ENCODE peak calls at places on chromosomes 12 and 14, in nine cellular contexts. V is astrocyte of the cerebellum, E is right lobe of liver, N is fibroblast of mammary gland, K is breast epithelium, M is fibroblast of pulmonary artery, H is cardiac muscle cell, S is GM23338, B is HL-60. X is an unnamed sample.

GRCh38 chr12:102454808-102455760 is 25.3 kb downstream of the IGF1 start:
- DNase-seq in V (no peak), E (peak), N (peak), K (no peak), M (peak), H (peak), S (no peak), B (peak), X (no peak)

GRCh38 chr12:46952880-46953517 is 126.4 kb upstream of the PCED1B start:
- DNase-seq in V (no peak), E (no peak), N (no peak), K (no peak), M (no peak), H (no peak), S (no peak), B (no peak), X (no peak)

GRCh38 chr12:6171409-6172015 is 28.7 kb upstream of the CD9 start:
- DNase-seq in V (no peak), E (no peak), N (no peak), K (no peak), M (peak), H (peak), S (no peak), B (no peak), X (no peak)

GRCh38 chr14:77804592-77804991 is 4.7 kb downstream of the ADCK1 start:
- DNase-seq in V (no peak), E (no peak), N (peak), K (no peak), M (peak), H (peak), S (peak), B (peak), X (no peak)

GRCh38 chr12:69527506-69528272 is 57.5 kb downstream of the FRS2 start:
- DNase-seq in V (peak), E (no peak), N (peak), K (no peak), M (peak), H (peak), S (no peak), B (no peak), X (no peak)

GRCh38 chr14:105267820-105268548 is 19.7 kb downstream of the BTBD6 start:
- DNase-seq in V (no peak), E (no peak), N (peak), K (no peak), M (no peak), H (no peak), S (no peak), B (no peak), X (no peak)

GRCh38 chr14:65927871-65928270 is 515.3 kb downstream of the FUT8 start:
- DNase-seq in V (no peak), E (no peak), N (no peak), K (no peak), M (no peak), H (no peak), S (peak), B (no peak), X (peak)

GRCh38 chr14:37787879-37788494 is 192.6 kb downstream of the TTC6 start:
- DNase-seq in V (no peak), E (no peak), N (no peak), K (no peak), M (no peak), H (no peak), S (no peak), B (no peak), X (no peak)

GRCh38 chr14:96121660-96122395 is 82.7 kb downstream of the C14orf132 start:
- DNase-seq in V (no peak), E (no peak), N (peak), K (no peak), M (peak), H (peak), S (no peak), B (no peak), X (no peak)

GRCh38 chr12:42143401-42144173 is 1.1 kb downstream of the GXYLT1 start:
- DNase-seq in V (no peak), E (no peak), N (peak), K (no peak), M (peak), H (peak), S (no peak), B (no peak), X (no peak)

GRCh38 chr12:111753144-111753881 is 13.4 kb upstream of the ALDH2 start:
- DNase-seq in V (no peak), E (peak), N (peak), K (no peak), M (peak), H (peak), S (peak), B (peak), X (peak)

GRCh38 chr12:74509886-74510285 is 27.7 kb upstream of the ATXN7L3B start:
- DNase-seq in V (no peak), E (no peak), N (no peak), K (no peak), M (no peak), H (no peak), S (no peak), B (no peak), X (no peak)

GRCh38 chr14:32808574-32809098 is 130.0 kb upstream of the NPAS3 start:
- DNase-seq in V (peak), E (no peak), N (peak), K (no peak), M (peak), H (peak), S (no peak), B (no peak), X (no peak)

GRCh38 chr14:104432611-104433231 is 146.8 kb upstream of the C14orf180 start:
- DNase-seq in V (no peak), E (peak), N (no peak), K (no peak), M (no peak), H (no peak), S (no peak), B (no peak), X (no peak)

GRCh38 chr14:100115236-100115635 is 44.2 kb downstream of the DEGS2 start:
- DNase-seq in V (no peak), E (peak), N (no peak), K (no peak), M (no peak), H (no peak), S (no peak), B (no peak), X (no peak)

GRCh38 chr12:71452006-71452405 is 12.4 kb downstream of the LGR5 start:
- DNase-seq in V (no peak), E (no peak), N (no peak), K (no peak), M (no peak), H (no peak), S (no peak), B (no peak), X (no peak)

GRCh38 chr12:106139422-106140141 is 828 bp upstream of the NUAK1 start:
- DNase-seq in V (no peak), E (peak), N (peak), K (no peak), M (peak), H (peak), S (peak), B (no peak), X (peak)
- TF ChIP-seq CTCF in V (no peak), E (no peak), N (no peak), K (no peak), M (no peak), H (no peak), S (no peak), B (no peak), X (no peak)

DNA sequence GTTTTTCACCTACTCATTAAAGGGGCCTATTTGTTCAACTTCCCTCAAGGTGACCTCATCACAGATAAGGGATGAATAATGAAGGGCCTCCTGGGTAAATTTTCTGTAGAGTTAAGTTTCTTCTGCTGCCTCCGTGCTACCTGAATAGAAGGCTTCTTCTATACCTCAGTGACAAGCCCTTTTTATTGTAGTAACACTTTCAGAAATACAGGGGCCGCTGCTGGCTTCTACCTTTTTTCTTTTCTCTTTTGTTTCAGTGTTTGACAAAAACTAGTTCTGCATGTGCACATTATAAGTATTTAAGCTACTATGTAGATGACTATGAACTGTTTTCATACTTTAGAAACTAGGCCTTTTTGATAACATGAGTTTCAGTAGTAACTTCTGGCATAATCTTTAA is 207.0 kb downstream of the NAV3 start:
- DNase-seq in V (no peak), E (no peak), N (no peak), K (no peak), M (no peak), H (no peak), S (peak), B (no peak), X (no peak)
- TF ChIP-seq CTCF in V (no peak), E (no peak), N (no peak), K (no peak), M (no peak), H (no peak), S (peak), B (no peak), X (peak)

GRCh38 chr12:75823475-75823874 is 208.1 kb downstream of the PHLDA1 start:
- DNase-seq in V (peak), E (no peak), N (no peak), K (no peak), M (no peak), H (no peak), S (no peak), B (no peak), X (no peak)

GRCh38 chr12:75816892-75817291 is 214.7 kb downstream of the PHLDA1 start:
- DNase-seq in V (no peak), E (no peak), N (peak), K (no peak), M (peak), H (peak), S (no peak), B (no peak), X (no peak)

GRCh38 chr12:75819512-75819911 is 212.1 kb downstream of the PHLDA1 start:
- DNase-seq in V (no peak), E (no peak), N (no peak), K (no peak), M (no peak), H (no peak), S (no peak), B (no peak), X (no peak)

GRCh38 chr12:75818863-75819262 is 212.7 kb downstream of the PHLDA1 start:
- DNase-seq in V (no peak), E (no peak), N (no peak), K (no peak), M (no peak), H (no peak), S (no peak), B (no peak), X (no peak)

GRCh38 chr12:75820848-75821578 is 210.6 kb downstream of the PHLDA1 start:
- DNase-seq in V (peak), E (no peak), N (peak), K (no peak), M (peak), H (peak), S (no peak), B (no peak), X (no peak)
- TF ChIP-seq CTCF in V (no peak), E (no peak), N (peak), K (no peak), M (no peak), H (peak), S (peak), B (no peak), X (no peak)

GRCh38 chr14:51750542-51750941 is 98.8 kb downstream of the FRMD6 start:
- DNase-seq in V (no peak), E (no peak), N (no peak), K (no peak), M (no peak), H (no peak), S (peak), B (no peak), X (no peak)
- TF ChIP-seq CTCF in V (no peak), E (no peak), N (no peak), K (no peak), M (no peak), H (no peak), S (peak), B (no peak), X (no peak)

DNA sequence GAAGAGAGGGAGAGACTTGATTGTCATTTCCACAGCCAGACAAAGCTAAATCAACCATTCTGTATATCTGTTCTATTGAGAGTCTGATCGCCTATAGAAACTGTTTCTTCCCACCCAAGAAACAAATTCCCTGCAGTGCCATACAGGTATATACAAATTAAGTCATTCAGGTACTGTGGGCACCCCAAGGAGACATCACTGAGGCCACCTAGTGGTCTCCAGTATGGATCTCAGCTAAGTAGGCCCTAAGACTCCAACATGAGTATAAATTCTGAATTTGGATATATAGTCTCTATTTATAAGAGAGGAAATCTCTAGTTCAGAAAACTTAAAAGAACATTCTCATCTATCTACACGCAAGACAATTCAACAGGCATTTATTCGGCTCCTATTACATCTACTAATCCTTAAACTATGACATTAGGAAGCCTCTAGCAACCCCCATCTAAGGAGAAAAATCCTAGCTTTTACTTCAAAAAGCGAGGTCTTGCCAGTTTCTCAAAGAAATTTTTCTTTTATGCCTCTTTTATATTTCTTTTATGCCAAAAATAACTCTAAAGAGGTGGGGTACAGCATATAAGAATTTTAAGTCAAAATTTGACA is 62.6 kb downstream of the DCAF5 start:
- DNase-seq in V (no peak), E (no peak), N (peak), K (no peak), M (peak), H (peak), S (peak), B (peak), X (no peak)
- TF ChIP-seq CTCF in V (peak), E (peak), N (peak), K (peak), M (peak), H (peak), S (peak), B (peak), X (peak)

GRCh38 chr14:23041729-23042128 is 283 bp upstream of the PSMB11 start:
- DNase-seq in V (no peak), E (no peak), N (peak), K (no peak), M (no peak), H (no peak), S (no peak), B (no peak), X (no peak)

GRCh38 chr14:23042162-23042965 is at the start of gene PSMB11:
- DNase-seq in V (no peak), E (no peak), N (no peak), K (no peak), M (no peak), H (no peak), S (peak), B (no peak), X (no peak)

GRCh38 chr14:23044840-23045239 is 2.8 kb downstream of the PSMB11 start:
- DNase-seq in V (no peak), E (no peak), N (no peak), K (no peak), M (no peak), H (no peak), S (no peak), B (no peak), X (no peak)

GRCh38 chr14:23045419-23046357 is 3.7 kb downstream of the PSMB11 start:
- DNase-seq in V (no peak), E (no peak), N (no peak), K (no peak), M (peak), H (no peak), S (no peak), B (no peak), X (no peak)

GRCh38 chr14:23043749-23044148 is 1.7 kb downstream of the PSMB11 start:
- DNase-seq in V (no peak), E (no peak), N (no peak), K (no peak), M (no peak), H (no peak), S (no peak), B (no peak), X (no peak)
- TF ChIP-seq CTCF in V (no peak), E (no peak), N (no peak), K (no peak), M (no peak), H (no peak), S (no peak), B (no peak), X (no peak)

GRCh38 chr12:105206686-105207374 is 29.1 kb downstream of the APPL2 start:
- DNase-seq in V (no peak), E (no peak), N (peak), K (no peak), M (no peak), H (peak), S (no peak), B (no peak), X (no peak)

GRCh38 chr12:105204916-105205315 is 31.1 kb downstream of the APPL2 start:
- DNase-seq in V (peak), E (no peak), N (peak), K (no peak), M (peak), H (peak), S (no peak), B (no peak), X (no peak)

GRCh38 chr12:105212431-105212830 is 23.5 kb downstream of the APPL2 start:
- DNase-seq in V (no peak), E (no peak), N (peak), K (no peak), M (peak), H (peak), S (no peak), B (no peak), X (no peak)

GRCh38 chr12:105205322-105206048 is 30.5 kb downstream of the APPL2 start:
- DNase-seq in V (no peak), E (no peak), N (no peak), K (no peak), M (no peak), H (no peak), S (no peak), B (no peak), X (no peak)

DNA sequence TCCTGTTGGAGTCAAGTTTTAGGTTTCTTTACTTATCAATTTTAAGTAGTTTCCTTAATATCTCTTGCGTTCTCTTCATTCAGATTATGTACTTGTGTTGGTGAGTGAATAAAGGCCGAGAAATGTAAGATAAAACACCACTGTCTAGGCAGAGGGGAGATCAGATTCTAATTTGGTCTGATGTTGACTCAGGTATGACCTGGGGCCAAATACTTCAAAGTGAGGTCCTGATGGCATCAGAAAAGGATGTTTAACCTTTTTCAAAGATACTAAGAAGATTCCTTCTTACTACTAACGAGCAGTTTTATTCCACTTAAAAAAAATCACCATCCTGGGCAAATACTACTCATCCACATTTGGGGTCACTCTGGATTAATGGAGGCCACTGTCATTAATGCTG is 26.9 kb downstream of the APPL2 start:
- DNase-seq in V (no peak), E (no peak), N (no peak), K (no peak), M (no peak), H (no peak), S (no peak), B (no peak), X (no peak)
- TF ChIP-seq CTCF in V (no peak), E (no peak), N (no peak), K (no peak), M (no peak), H (no peak), S (no peak), B (no peak), X (no peak)

DNA sequence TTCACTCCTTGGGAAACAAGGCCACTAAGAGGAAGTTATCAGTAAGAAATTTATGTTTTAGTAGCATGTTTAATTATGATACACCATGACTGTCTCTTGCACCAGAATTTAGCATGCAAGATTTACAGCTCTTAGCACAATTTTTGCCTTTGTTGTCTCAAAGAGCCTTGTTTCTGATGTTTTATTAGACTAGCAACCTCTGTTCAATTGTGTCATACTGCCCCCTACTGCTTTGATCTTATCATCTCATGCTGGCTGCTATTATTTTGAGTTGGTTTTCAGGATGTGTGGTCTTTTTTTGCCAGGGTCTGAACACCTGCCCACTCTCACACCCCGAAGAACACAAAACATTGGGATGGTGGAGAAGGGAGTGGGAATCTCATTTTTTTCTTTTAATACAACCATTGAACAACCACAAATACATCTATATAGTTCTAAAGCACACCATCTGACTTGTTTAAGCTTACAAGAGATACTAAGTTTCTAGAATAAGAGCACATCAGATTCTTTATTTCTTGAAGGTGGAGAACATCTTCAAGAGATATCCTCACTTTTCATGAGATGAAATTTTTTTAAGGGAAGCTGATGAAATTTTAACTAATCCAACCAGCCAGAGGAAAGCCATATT is 160.8 kb downstream of the SPTSSA start:
- DNase-seq in V (peak), E (no peak), N (peak), K (no peak), M (peak), H (peak), S (peak), B (peak), X (no peak)
- TF ChIP-seq CTCF in V (peak), E (peak), N (peak), K (peak), M (peak), H (peak), S (peak), B (peak), X (peak)